ENCODE peak calls at places on chromosomes 5 and 9, in four cellular contexts. P is left lung, F is Peyer's patch, X is HCT116. C is an unnamed sample.

GRCh38 chr5:180785794-180786221 is 16.8 kb downstream of the MGAT1 start:
- DNase-seq in X (no peak), P (no peak), F (no peak), C (no peak)

GRCh38 chr5:134051305-134051704 is 46.5 kb upstream of the VDAC1 start:
- DNase-seq in X (no peak), P (no peak), F (no peak), C (no peak)

GRCh38 chr9:129866373-129867137 is 31.3 kb downstream of the USP20 start:
- DNase-seq in F (no peak), X (no peak), P (no peak), C (no peak)

GRCh38 chr5:132055808-132056609 is 4.4 kb upstream of the IL3 start:
- DNase-seq in P (peak; percentile 24), X (no peak), F (peak; percentile 51), C (peak; percentile 24)

GRCh38 chr9:14535161-14535930 is 157.9 kb downstream of the ZDHHC21 start:
- DNase-seq in P (no peak), X (no peak), F (no peak), C (no peak)

GRCh38 chr5:102545175-102545574 is 46.4 kb upstream of the SLCO6A1 start:
- DNase-seq in P (no peak), X (peak; percentile 27), F (no peak), C (no peak)

GRCh38 chr5:83430130-83431010 is 41.2 kb upstream of the VCAN start:
- DNase-seq in P (peak; percentile 59), X (peak; percentile 75), F (peak; percentile 65), C (peak; percentile 53)

GRCh38 chr5:167861134-167861930 is 430.1 kb upstream of the WWC1 start:
- DNase-seq in P (no peak), F (no peak), X (no peak), C (no peak)

GRCh38 chr9:107286057-107286456 is 3.0 kb downstream of the RAD23B start:
- DNase-seq in F (no peak), X (no peak), P (no peak), C (no peak)

GRCh38 chr5:58460727-58461286 is 921 bp upstream of the PLK2 start:
- DNase-seq in F (peak; percentile 97), P (peak; percentile 93), X (peak; percentile 77), C (peak; percentile 97)

GRCh38 chr9:69058101-69058500 is 22.5 kb downstream of the FXN start:
- DNase-seq in P (no peak), X (no peak), F (no peak), C (no peak)

GRCh38 chr9:15717290-15717689 is 164.4 kb downstream of the CCDC171 start:
- DNase-seq in X (no peak), P (no peak), F (no peak), C (no peak)

GRCh38 chr5:143898381-143898780 is 86.4 kb downstream of the HMHB1 start:
- DNase-seq in F (no peak), X (no peak), P (no peak), C (no peak)

GRCh38 chr5:93581738-93582414 is 857 bp upstream of the NR2F1-AS1 start:
- DNase-seq in F (no peak), X (peak; percentile 76), P (no peak), C (no peak)

GRCh38 chr9:137463931-137464290 is 4.8 kb upstream of the NSMF start:
- DNase-seq in P (peak; percentile 28), X (no peak), F (no peak), C (no peak)

GRCh38 chr5:150302301-150303069 is at the start of gene ARSI:
- DNase-seq in P (peak; percentile 59), F (no peak), X (no peak), C (peak; percentile 42)

GRCh38 chr5:52987711-52988329 is 1.3 kb upstream of the ITGA2 start:
- DNase-seq in F (no peak), P (peak; percentile 32), X (peak; percentile 93), C (no peak)

GRCh38 chr9:130110166-130110565 is 56.5 kb downstream of the GPR107 start:
- DNase-seq in X (no peak), F (no peak), P (no peak), C (no peak)

GRCh38 chr5:179828756-179829421 is 8.2 kb downstream of the SQSTM1 start:
- DNase-seq in X (no peak), F (no peak), P (no peak), C (no peak)

GRCh38 chr9:133841167-133841812 is 103.1 kb upstream of the SARDH start:
- DNase-seq in P (no peak), X (no peak), F (no peak), C (no peak)

GRCh38 chr5:35762368-35762767 is 94.3 kb upstream of the IL7R start:
- DNase-seq in X (no peak), F (no peak), P (no peak), C (no peak)

GRCh38 chr5:153469423-153469822 is 21.0 kb upstream of the GRIA1 start:
- DNase-seq in X (no peak), P (no peak), F (no peak), C (no peak)

GRCh38 chr5:28390341-28390740 is 1352.0 kb upstream of the CDH9 start:
- DNase-seq in P (no peak), X (no peak), F (no peak), C (no peak)

GRCh38 chr5:4879693-4880303 is 260.3 kb upstream of the ADAMTS16 start:
- DNase-seq in X (peak; percentile 39), P (peak; percentile 66), F (peak; percentile 86), C (peak; percentile 66)

GRCh38 chr9:81225586-81225985 is 463.8 kb downstream of the TLE1 start:
- DNase-seq in F (no peak), X (no peak), P (no peak), C (no peak)

GRCh38 chr9:97854696-97855485 is 1.9 kb downstream of the FOXE1 start:
- DNase-seq in X (no peak), F (peak; percentile 38), P (no peak), C (no peak)

GRCh38 chr9:21287280-21287679 is 17.8 kb downstream of the IFNA5 start:
- DNase-seq in P (no peak), X (no peak), F (no peak), C (no peak)

DNA sequence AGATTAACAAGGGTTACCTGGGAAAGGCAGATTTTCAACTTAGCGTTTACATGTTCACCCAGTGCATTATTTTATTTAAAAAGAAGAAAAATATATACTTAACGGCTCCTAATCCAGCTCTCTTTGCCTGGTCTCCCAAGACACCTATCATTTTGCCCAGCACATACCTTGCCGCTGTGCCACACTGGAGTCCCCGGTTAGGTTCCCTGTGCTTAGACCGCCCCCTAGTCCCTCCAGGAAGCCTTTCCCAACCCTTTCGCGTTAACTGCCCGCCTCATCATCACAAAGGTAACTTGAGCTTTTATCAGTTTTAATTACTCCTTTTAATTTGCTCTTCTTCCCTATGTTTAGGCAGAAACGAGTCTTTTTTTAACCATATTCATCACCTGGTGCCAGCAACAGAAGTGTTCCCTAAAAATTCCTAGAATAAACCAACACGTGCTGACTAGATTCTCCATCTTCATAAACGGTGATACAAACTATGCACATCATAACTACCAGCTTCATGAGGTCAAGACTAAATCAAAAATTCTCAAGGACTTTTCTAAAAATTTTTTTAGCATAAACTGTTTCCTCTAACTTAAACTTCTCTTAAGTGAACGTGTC is 19.7 kb downstream of the DNAJA1 start:
- DNase-seq in P (peak; percentile 50), X (no peak), F (peak; percentile 57), C (peak; percentile 67)
- H3K4me3 ChIP-seq in P (peak overlapping the region; percentile 59), X (no peak overlapping the region), F (peak overlapping the region; percentile 75), C (peak overlapping the region; percentile 45)

GRCh38 chr9:125663127-125663526 is 43.9 kb downstream of the MAPKAP1 start:
- DNase-seq in F (no peak), X (peak; percentile 68), P (no peak), C (no peak)
- H3K4me3 ChIP-seq in F (no peak overlapping the region), X (no peak overlapping the region), P (no peak overlapping the region), C (no peak overlapping the region)

GRCh38 chr9:35660966-35661413 is 2.9 kb downstream of the CCDC107 start:
- DNase-seq in X (peak; percentile 33), F (peak; percentile 75), P (no peak), C (peak; percentile 65)
- H3K4me3 ChIP-seq in X (no peak overlapping the region), F (no peak overlapping the region), P (no peak overlapping the region), C (no peak overlapping the region)

DNA sequence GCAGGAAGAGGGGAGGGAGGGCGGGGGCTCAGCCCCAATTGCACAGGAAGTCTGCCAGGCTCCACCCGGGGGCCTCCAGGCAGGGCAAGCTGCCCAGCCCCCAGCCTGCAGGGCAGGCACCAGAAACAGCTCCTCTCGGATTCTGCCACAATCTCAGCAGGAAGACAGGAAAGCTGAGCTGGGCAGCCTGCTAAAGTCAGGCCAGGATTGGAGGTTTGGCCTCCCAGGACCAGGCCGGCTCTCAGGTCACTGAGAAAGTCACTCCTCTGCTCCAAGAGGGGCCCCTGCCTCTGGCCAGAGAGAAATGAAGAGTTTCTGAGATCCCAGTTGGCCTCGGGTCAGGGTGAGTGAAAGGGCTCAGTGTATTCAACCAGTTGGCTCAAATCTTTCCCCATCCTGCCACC is 54.6 kb upstream of the STXBP1 start:
- DNase-seq in P (no peak), F (no peak), X (no peak), C (no peak)
- H3K4me3 ChIP-seq in P (no peak overlapping the region), F (no peak overlapping the region), X (no peak overlapping the region), C (no peak overlapping the region)

GRCh38 chr5:141913560-141913959 is 10.1 kb upstream of the DELE1 start:
- DNase-seq in P (no peak), X (no peak), F (no peak), C (no peak)
- H3K4me3 ChIP-seq in P (no peak overlapping the region), X (no peak overlapping the region), F (peak overlapping the region; percentile 47), C (no peak overlapping the region)

GRCh38 chr5:171309526-171310333 is 682 bp downstream of the TLX3 start:
- DNase-seq in X (peak; percentile 42), F (no peak), P (no peak), C (peak; percentile 43)

GRCh38 chr5:171308453-171309275 is at the start of gene TLX3:
- DNase-seq in F (no peak), X (peak; percentile 87), P (no peak), C (no peak)

GRCh38 chr5:171309276-171309525 is 153 bp downstream of the TLX3 start:
- DNase-seq in F (no peak), X (no peak), P (no peak), C (no peak)

GRCh38 chr5:171306785-171307591 is 2.1 kb upstream of the TLX3 start:
- DNase-seq in F (no peak), P (no peak), X (no peak), C (no peak)

GRCh38 chr5:171307843-171308452 is 1.1 kb upstream of the TLX3 start:
- DNase-seq in F (no peak), P (no peak), X (no peak), C (no peak)
- H3K4me3 ChIP-seq in F (no peak overlapping the region), P (no peak overlapping the region), X (peak overlapping the region; percentile 50), C (no peak overlapping the region)

GRCh38 chr9:3528466-3528865 is 2.7 kb upstream of the RFX3 start:
- DNase-seq in X (no peak), F (peak; percentile 47), P (no peak), C (no peak)
- H3K4me3 ChIP-seq in X (no peak overlapping the region), F (no peak overlapping the region), P (peak overlapping the region; percentile 29), C (no peak overlapping the region)

DNA sequence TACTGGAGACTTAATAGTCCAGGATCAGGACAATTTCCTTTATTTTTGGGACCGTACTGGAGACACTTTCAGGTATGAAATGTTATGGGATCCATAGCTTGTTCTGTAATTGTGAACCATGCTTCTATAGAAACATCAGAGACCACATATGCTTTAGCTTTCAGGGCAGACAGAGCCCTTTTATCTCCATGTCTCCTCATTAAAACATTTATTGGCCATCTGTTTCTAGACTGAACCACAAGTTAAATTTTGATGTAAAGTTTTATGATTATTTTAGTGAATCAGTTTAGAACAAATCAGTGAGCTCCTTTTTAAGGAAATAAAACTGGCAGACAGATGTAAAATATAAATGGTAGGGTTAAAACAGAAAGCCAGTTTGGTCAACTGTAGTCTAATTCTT is 62.0 kb downstream of the SLC27A6 start:
- DNase-seq in F (no peak), X (no peak), P (no peak), C (no peak)
- H3K4me3 ChIP-seq in F (no peak overlapping the region), X (no peak overlapping the region), P (no peak overlapping the region), C (no peak overlapping the region)